ENCODE peak calls at places on chromosomes 6 and 20, in six cellular contexts. J is midbrain, D is HFF-Myc, O is breast epithelium, H is Peyer's patch, F is NCI-H460. T is an unnamed sample.

GRCh38 chr6:36129889-36130671 is at the start of gene MAPK13:
- DNase-seq in J (no peak), D (no peak), O (no peak), H (peak), F (no peak), T (no peak)

GRCh38 chr6:146312606-146313005 is 231.0 kb upstream of the RAB32 start:
- DNase-seq in J (no peak), D (no peak), O (no peak), H (no peak), F (no peak), T (no peak)

GRCh38 chr6:13383280-13384163 is 55.2 kb upstream of the TBC1D7 start:
- DNase-seq in J (no peak), D (no peak), O (no peak), H (no peak), F (no peak), T (no peak)

GRCh38 chr20:23782366-23782983 is 31.7 kb upstream of the CST1 start:
- DNase-seq in J (peak), D (peak), O (no peak), H (no peak), F (peak), T (no peak)

GRCh38 chr20:1462834-1463233 is 3.8 kb downstream of the NSFL1C start:
- DNase-seq in J (no peak), D (no peak), O (no peak), H (no peak), F (no peak), T (no peak)

GRCh38 chr6:34112102-34112501 is 33.8 kb downstream of the GRM4 start:
- DNase-seq in J (no peak), D (no peak), O (no peak), H (no peak), F (no peak), T (no peak)

GRCh38 chr20:61958773-61959172 is 106.9 kb downstream of the TAF4 start:
- DNase-seq in J (no peak), D (no peak), O (no peak), H (no peak), F (no peak), T (no peak)

GRCh38 chr20:23094927-23095326 is 8.8 kb upstream of the CD93 start:
- DNase-seq in J (no peak), D (no peak), O (no peak), H (no peak), F (no peak), T (no peak)

GRCh38 chr6:2959909-2960719 is 11.3 kb downstream of the SERPINB6 start:
- DNase-seq in J (no peak), D (no peak), O (no peak), H (no peak), F (no peak), T (no peak)

GRCh38 chr6:3782876-3783832 is 31.6 kb upstream of the PXDC1 start:
- DNase-seq in J (no peak), D (no peak), O (no peak), H (no peak), F (no peak), T (no peak)

GRCh38 chr20:43015566-43015965 is 174.1 kb downstream of the PTPRT start:
- DNase-seq in J (no peak), D (no peak), O (no peak), H (no peak), F (no peak), T (no peak)

GRCh38 chr6:73340048-73340447 is 14.0 kb downstream of the DPPA5 start:
- DNase-seq in J (no peak), D (no peak), O (no peak), H (no peak), F (no peak), T (no peak)

GRCh38 chr6:38509713-38510112 is 130.0 kb downstream of the BTBD9 start:
- DNase-seq in J (no peak), D (peak), O (no peak), H (no peak), F (peak), T (peak)

GRCh38 chr6:52577022-52577777 is at the start of gene TRAM2:
- DNase-seq in J (peak), D (no peak), O (peak), H (peak), F (peak), T (peak)

GRCh38 chr20:40654876-40655275 is 34.2 kb downstream of the MAFB start:
- DNase-seq in J (peak), D (no peak), O (no peak), H (no peak), F (no peak), T (no peak)

GRCh38 chr6:56529594-56530191 is 113.0 kb downstream of the DST start:
- DNase-seq in J (no peak), D (no peak), O (no peak), H (no peak), F (no peak), T (no peak)

GRCh38 chr6:100462990-100463684 is 1.6 kb downstream of the SIM1 start:
- DNase-seq in J (no peak), D (no peak), O (no peak), H (no peak), F (no peak), T (no peak)

GRCh38 chr6:79608334-79609224 is 22.6 kb upstream of the SH3BGRL2 start:
- DNase-seq in J (no peak), D (no peak), O (no peak), H (no peak), F (no peak), T (no peak)

GRCh38 chr6:149235130-149235561 is 82.4 kb upstream of the TAB2 start:
- DNase-seq in J (no peak), D (peak), O (no peak), H (no peak), F (peak), T (peak)

GRCh38 chr6:107730106-107730505 is 94.0 kb downstream of the SCML4 start:
- DNase-seq in J (no peak), D (no peak), O (no peak), H (no peak), F (no peak), T (no peak)

GRCh38 chr6:159730277-159730676 is 3.0 kb downstream of the WTAP start:
- DNase-seq in J (no peak), D (no peak), O (no peak), H (no peak), F (no peak), T (no peak)

GRCh38 chr6:137497722-137498463 is 3.7 kb upstream of the OLIG3 start:
- DNase-seq in J (no peak), D (no peak), O (no peak), H (peak), F (no peak), T (no peak)

GRCh38 chr6:35495258-35496035 is 1.4 kb downstream of the TEAD3 start:
- DNase-seq in J (no peak), D (no peak), O (no peak), H (peak), F (no peak), T (no peak)

GRCh38 chr20:33000802-33001466 is 3.3 kb downstream of the SUN5 start:
- DNase-seq in J (no peak), D (no peak), O (no peak), H (peak), F (no peak), T (no peak)

GRCh38 chr6:53651764-53652401 is 13.7 kb downstream of the KLHL31 start:
- DNase-seq in J (peak), D (peak), O (peak), H (peak), F (peak), T (peak)

GRCh38 chr6:88165877-88166492 is at the start of gene CNR1:
- DNase-seq in J (peak), D (no peak), O (no peak), H (peak), F (no peak), T (no peak)

GRCh38 chr20:58971429-58971828 is 9.6 kb upstream of the NELFCD start:
- DNase-seq in J (no peak), D (no peak), O (no peak), H (no peak), F (no peak), T (no peak)

GRCh38 chr6:137416376-137417109 is 77.7 kb downstream of the OLIG3 start:
- DNase-seq in J (no peak), D (no peak), O (no peak), H (no peak), F (peak), T (no peak)